ENCODE peak calls at places on chromosomes 16 and 17, in eight cellular contexts. One of them, this sample, is unnamed.

GRCh38 chr16:67279296-67280089 is at the start of gene PLEKHG4:
- DNase-seq in GM12878: peak; percentile 13
- DNase-seq in neural progenitor cell: peak; percentile 86
- DNase-seq in Peyer's patch: peak; percentile 88
- DNase-seq in CD8-positive, alpha-beta T cell: peak; percentile 58
- DNase-seq in thoracic aorta: no peak
- DNase-seq in breast epithelium: peak; percentile 61
- DNase-seq in fibroblast of lung: peak; percentile 63
- DNase-seq in this sample: peak; percentile 82

GRCh38 chr17:42276359-42276608 is at the start of gene STAT5B:
- DNase-seq in CD8-positive, alpha-beta T cell: peak; percentile 30
- DNase-seq in GM12878: no peak
- DNase-seq in breast epithelium: peak; percentile 46
- DNase-seq in thoracic aorta: no peak
- DNase-seq in fibroblast of lung: peak; percentile 66
- DNase-seq in neural progenitor cell: peak; percentile 87
- DNase-seq in Peyer's patch: peak; percentile 85
- DNase-seq in this sample: peak; percentile 73

GRCh38 chr17:64393000-64393402 is 2.3 kb upstream of the PECAM1 start:
- DNase-seq in neural progenitor cell: no peak
- DNase-seq in thoracic aorta: no peak
- DNase-seq in Peyer's patch: peak; percentile 34
- DNase-seq in CD8-positive, alpha-beta T cell: no peak
- DNase-seq in GM12878: no peak
- DNase-seq in fibroblast of lung: no peak
- DNase-seq in breast epithelium: no peak
- DNase-seq in this sample: no peak

GRCh38 chr17:47276868-47277267 is 23.2 kb downstream of the ITGB3 start:
- DNase-seq in GM12878: no peak
- DNase-seq in neural progenitor cell: peak; percentile 70
- DNase-seq in breast epithelium: peak; percentile 68
- DNase-seq in fibroblast of lung: peak; percentile 82
- DNase-seq in CD8-positive, alpha-beta T cell: no peak
- DNase-seq in Peyer's patch: peak; percentile 57
- DNase-seq in thoracic aorta: no peak
- DNase-seq in this sample: peak; percentile 35

GRCh38 chr17:42459983-42460300 is 1.3 kb downstream of the ATP6V0A1 start:
- DNase-seq in breast epithelium: no peak
- DNase-seq in thoracic aorta: no peak
- DNase-seq in neural progenitor cell: peak; percentile 27
- DNase-seq in Peyer's patch: no peak
- DNase-seq in GM12878: no peak
- DNase-seq in fibroblast of lung: peak; percentile 71
- DNase-seq in CD8-positive, alpha-beta T cell: no peak
- DNase-seq in this sample: no peak

GRCh38 chr16:27053996-27054395 is 12.7 kb upstream of the C16orf82 start:
- DNase-seq in breast epithelium: no peak
- DNase-seq in GM12878: no peak
- DNase-seq in Peyer's patch: no peak
- DNase-seq in CD8-positive, alpha-beta T cell: no peak
- DNase-seq in fibroblast of lung: no peak
- DNase-seq in neural progenitor cell: no peak
- DNase-seq in thoracic aorta: no peak
- DNase-seq in this sample: no peak

GRCh38 chr17:79646721-79647455 is 36.0 kb upstream of the RBFOX3 start:
- DNase-seq in breast epithelium: no peak
- DNase-seq in thoracic aorta: no peak
- DNase-seq in neural progenitor cell: no peak
- DNase-seq in fibroblast of lung: no peak
- DNase-seq in CD8-positive, alpha-beta T cell: no peak
- DNase-seq in GM12878: no peak
- DNase-seq in Peyer's patch: no peak
- DNase-seq in this sample: no peak

GRCh38 chr17:42989726-42990652 is 8.2 kb upstream of the RPL27 start:
- DNase-seq in fibroblast of lung: peak; percentile 36
- DNase-seq in CD8-positive, alpha-beta T cell: no peak
- DNase-seq in thoracic aorta: no peak
- DNase-seq in Peyer's patch: no peak
- DNase-seq in GM12878: no peak
- DNase-seq in breast epithelium: no peak
- DNase-seq in neural progenitor cell: no peak
- DNase-seq in this sample: no peak

GRCh38 chr17:1223662-1224061 is 43.9 kb upstream of the ABR start:
- DNase-seq in neural progenitor cell: no peak
- DNase-seq in thoracic aorta: no peak
- DNase-seq in Peyer's patch: no peak
- DNase-seq in breast epithelium: no peak
- DNase-seq in GM12878: no peak
- DNase-seq in CD8-positive, alpha-beta T cell: no peak
- DNase-seq in fibroblast of lung: no peak
- DNase-seq in this sample: no peak

GRCh38 chr16:3454093-3454492 is 10.6 kb downstream of the NAA60 start:
- DNase-seq in fibroblast of lung: no peak
- DNase-seq in CD8-positive, alpha-beta T cell: no peak
- DNase-seq in breast epithelium: no peak
- DNase-seq in thoracic aorta: no peak
- DNase-seq in neural progenitor cell: no peak
- DNase-seq in GM12878: no peak
- DNase-seq in Peyer's patch: no peak
- DNase-seq in this sample: no peak

DNA sequence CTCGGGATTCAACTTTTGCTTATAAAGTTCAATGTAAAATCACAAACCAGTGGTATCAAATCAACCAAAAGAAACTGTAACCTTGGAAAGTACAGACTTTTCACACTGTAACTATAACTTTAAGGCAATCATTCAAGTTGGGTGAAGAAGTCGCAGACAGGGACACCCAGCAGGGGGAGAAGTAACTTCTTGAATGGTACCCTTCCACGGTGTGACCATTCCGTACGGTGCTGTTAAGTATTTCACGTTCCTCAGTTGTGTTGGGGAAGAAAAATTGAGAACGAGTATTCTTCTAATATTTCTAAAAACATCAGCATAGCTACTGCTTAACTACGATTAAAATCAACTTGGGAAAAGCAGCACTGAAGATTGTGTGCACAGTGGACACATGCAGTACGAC is 55.8 kb downstream of the MYH10 start:
- DNase-seq in Peyer's patch: no peak
- DNase-seq in GM12878: no peak
- DNase-seq in CD8-positive, alpha-beta T cell: no peak
- DNase-seq in fibroblast of lung: peak; percentile 21
- DNase-seq in thoracic aorta: no peak
- DNase-seq in neural progenitor cell: no peak
- DNase-seq in breast epithelium: no peak
- DNase-seq in this sample: no peak
- TF ChIP-seq CTCF in Peyer's patch: peak; percentile 5
- TF ChIP-seq CTCF in GM12878: no peak
- TF ChIP-seq CTCF in CD8-positive, alpha-beta T cell: no peak
- TF ChIP-seq CTCF in fibroblast of lung: peak; percentile 30
- TF ChIP-seq CTCF in thoracic aorta: peak; percentile 43
- TF ChIP-seq CTCF in neural progenitor cell: peak; percentile 14
- TF ChIP-seq CTCF in breast epithelium: no peak
- TF ChIP-seq CTCF in this sample: peak; percentile 38

DNA sequence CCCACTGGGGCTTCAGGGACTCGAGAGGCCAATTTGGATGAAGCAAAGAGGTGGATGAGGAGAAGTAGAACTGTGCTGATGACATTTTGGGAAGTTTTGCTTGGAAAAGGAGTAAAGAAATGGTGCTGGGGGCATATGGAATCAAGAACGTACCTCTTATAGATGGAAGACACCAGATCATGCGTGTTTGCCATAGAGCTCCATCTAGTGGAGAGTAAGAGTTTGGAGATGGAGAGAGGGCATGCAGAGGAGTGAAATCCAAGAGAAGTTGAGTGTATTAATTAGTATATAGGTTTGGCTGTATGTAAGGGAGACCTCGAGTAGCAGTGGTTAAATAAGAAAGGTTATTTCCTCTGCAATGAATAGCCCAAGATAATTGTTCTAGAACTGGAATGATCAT is 56.0 kb downstream of the SHISA6 start:
- DNase-seq in fibroblast of lung: no peak
- DNase-seq in neural progenitor cell: peak; percentile 36
- DNase-seq in thoracic aorta: no peak
- DNase-seq in breast epithelium: no peak
- DNase-seq in GM12878: no peak
- DNase-seq in CD8-positive, alpha-beta T cell: no peak
- DNase-seq in Peyer's patch: no peak
- DNase-seq in this sample: no peak
- TF ChIP-seq CTCF in fibroblast of lung: no peak
- TF ChIP-seq CTCF in neural progenitor cell: peak; percentile 66
- TF ChIP-seq CTCF in thoracic aorta: no peak
- TF ChIP-seq CTCF in breast epithelium: no peak
- TF ChIP-seq CTCF in GM12878: peak; percentile 18
- TF ChIP-seq CTCF in CD8-positive, alpha-beta T cell: no peak
- TF ChIP-seq CTCF in Peyer's patch: peak; percentile 32
- TF ChIP-seq CTCF in this sample: no peak

DNA sequence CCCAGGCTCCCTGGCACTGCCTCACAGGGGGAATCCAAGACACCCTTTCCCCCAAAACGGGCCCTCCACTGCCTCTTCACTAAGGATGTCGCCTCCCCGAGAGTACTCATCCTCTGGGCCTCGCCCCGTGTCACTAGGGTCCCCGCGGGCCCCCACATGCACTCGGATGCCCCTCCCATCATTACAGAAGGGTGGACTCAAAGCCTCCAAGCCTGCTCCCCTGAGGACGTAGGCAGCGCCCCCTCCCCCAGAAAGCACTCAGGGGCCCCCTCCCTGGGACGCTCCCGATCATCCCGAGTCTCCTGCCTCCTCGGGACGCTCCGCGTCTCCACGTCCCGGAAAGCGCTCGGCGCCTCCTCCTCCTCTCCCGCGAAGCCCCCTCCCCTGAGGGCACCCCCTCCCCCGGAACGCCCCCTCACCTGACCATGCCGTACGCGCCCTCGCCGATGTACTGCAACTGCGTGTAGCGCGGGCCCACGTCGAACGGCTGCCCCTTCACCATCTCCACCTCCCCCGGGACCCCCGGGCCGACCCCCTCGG is 329 bp downstream of the MAPK3 start:
- DNase-seq in neural progenitor cell: peak; percentile 77
- DNase-seq in thoracic aorta: no peak
- DNase-seq in GM12878: no peak
- DNase-seq in fibroblast of lung: no peak
- DNase-seq in breast epithelium: no peak
- DNase-seq in CD8-positive, alpha-beta T cell: no peak
- DNase-seq in Peyer's patch: peak; percentile 51
- DNase-seq in this sample: no peak
- TF ChIP-seq CTCF in neural progenitor cell: no peak
- TF ChIP-seq CTCF in thoracic aorta: no peak
- TF ChIP-seq CTCF in GM12878: no peak
- TF ChIP-seq CTCF in fibroblast of lung: no peak
- TF ChIP-seq CTCF in breast epithelium: no peak
- TF ChIP-seq CTCF in CD8-positive, alpha-beta T cell: no peak
- TF ChIP-seq CTCF in Peyer's patch: no peak
- TF ChIP-seq CTCF in this sample: no peak

GRCh38 chr16:47143329-47143676 is 442 bp downstream of the NETO2 start:
- DNase-seq in GM12878: no peak
- DNase-seq in CD8-positive, alpha-beta T cell: peak; percentile 10
- DNase-seq in breast epithelium: peak; percentile 21
- DNase-seq in thoracic aorta: no peak
- DNase-seq in neural progenitor cell: peak; percentile 89
- DNase-seq in fibroblast of lung: peak; percentile 63
- DNase-seq in Peyer's patch: peak; percentile 81
- DNase-seq in this sample: peak; percentile 86
- TF ChIP-seq CTCF in GM12878: peak; percentile 55
- TF ChIP-seq CTCF in CD8-positive, alpha-beta T cell: peak; percentile 48
- TF ChIP-seq CTCF in breast epithelium: no peak
- TF ChIP-seq CTCF in thoracic aorta: peak; percentile 29
- TF ChIP-seq CTCF in neural progenitor cell: peak; percentile 76
- TF ChIP-seq CTCF in fibroblast of lung: peak; percentile 47
- TF ChIP-seq CTCF in Peyer's patch: peak; percentile 66
- TF ChIP-seq CTCF in this sample: peak; percentile 91

This sample was measured in endothelial cell.